ENCODE peak calls at places on chromosomes 16 and 17, in five cellular contexts. One of them, this sample, is unnamed. For H3K9me3, the result is how much of the 10 kb centered on the place peaks cover.

GRCh38 chr17:45784583-45785372 is 658 bp downstream of the CRHR1 start:
- DNase-seq in lung: no peak
- DNase-seq in DND-41: no peak
- DNase-seq in upper lobe of right lung: peak
- DNase-seq in testis: peak
- DNase-seq in this sample: no peak

GRCh38 chr16:66569827-66570405 is 3.7 kb downstream of the CMTM1 start:
- DNase-seq in lung: no peak
- DNase-seq in DND-41: no peak
- DNase-seq in upper lobe of right lung: no peak
- DNase-seq in testis: no peak
- DNase-seq in this sample: no peak

GRCh38 chr16:88500255-88500661 is 47.2 kb downstream of the ZFPM1 start:
- DNase-seq in lung: no peak
- DNase-seq in DND-41: no peak
- DNase-seq in upper lobe of right lung: no peak
- DNase-seq in testis: no peak
- DNase-seq in this sample: no peak

GRCh38 chr16:85486256-85486915 is 126.7 kb upstream of the GSE1 start:
- DNase-seq in lung: no peak
- DNase-seq in DND-41: no peak
- DNase-seq in upper lobe of right lung: no peak
- DNase-seq in testis: no peak
- DNase-seq in this sample: no peak

GRCh38 chr17:29665480-29665807 is 42.7 kb upstream of the CORO6 start:
- DNase-seq in lung: no peak
- DNase-seq in DND-41: no peak
- DNase-seq in upper lobe of right lung: no peak
- DNase-seq in testis: no peak
- DNase-seq in this sample: no peak

GRCh38 chr17:66255112-66255511 is 25.9 kb upstream of the APOH start:
- DNase-seq in lung: no peak
- DNase-seq in DND-41: peak
- DNase-seq in upper lobe of right lung: no peak
- DNase-seq in testis: peak
- DNase-seq in this sample: no peak

GRCh38 chr16:15913046-15913698 is 24.8 kb upstream of the CEP20 start:
- DNase-seq in lung: no peak
- DNase-seq in DND-41: no peak
- DNase-seq in upper lobe of right lung: peak
- DNase-seq in testis: no peak
- DNase-seq in this sample: no peak

GRCh38 chr16:81708459-81709368 is 70.4 kb upstream of the PLCG2 start:
- DNase-seq in lung: no peak
- DNase-seq in DND-41: no peak
- DNase-seq in upper lobe of right lung: peak
- DNase-seq in testis: no peak
- DNase-seq in this sample: no peak

GRCh38 chr16:65121870-65122723 is at the start of gene CDH11:
- DNase-seq in lung: peak
- DNase-seq in DND-41: no peak
- DNase-seq in upper lobe of right lung: peak
- DNase-seq in testis: peak
- DNase-seq in this sample: no peak

GRCh38 chr17:81593105-81593871 is 41.1 kb upstream of the FAAP100 start:
- DNase-seq in lung: no peak
- DNase-seq in DND-41: no peak
- DNase-seq in upper lobe of right lung: no peak
- DNase-seq in testis: no peak
- DNase-seq in this sample: no peak

GRCh38 chr17:35804658-35805192 is 4.6 kb upstream of the TAF15 start:
- DNase-seq in lung: peak
- DNase-seq in DND-41: peak
- DNase-seq in upper lobe of right lung: no peak
- DNase-seq in testis: peak
- DNase-seq in this sample: no peak

GRCh38 chr17:40399185-40399584 is 18.5 kb downstream of the TOP2A start:
- DNase-seq in lung: no peak
- DNase-seq in DND-41: peak
- DNase-seq in upper lobe of right lung: no peak
- DNase-seq in testis: no peak
- DNase-seq in this sample: no peak

GRCh38 chr16:86002178-86002577 is 103.2 kb downstream of the IRF8 start:
- DNase-seq in lung: no peak
- DNase-seq in DND-41: no peak
- DNase-seq in upper lobe of right lung: no peak
- DNase-seq in testis: no peak
- DNase-seq in this sample: no peak

GRCh38 chr16:49012961-49013726 is 268.5 kb downstream of the CBLN1 start:
- DNase-seq in lung: peak
- DNase-seq in DND-41: no peak
- DNase-seq in upper lobe of right lung: no peak
- DNase-seq in testis: no peak
- DNase-seq in this sample: no peak

GRCh38 chr16:84898447-84898846 is 78.7 kb downstream of the CRISPLD2 start:
- DNase-seq in lung: no peak
- DNase-seq in DND-41: no peak
- DNase-seq in upper lobe of right lung: no peak
- DNase-seq in testis: no peak
- DNase-seq in this sample: no peak

GRCh38 chr17:36885161-36885735 is 52.0 kb upstream of the LHX1 start:
- DNase-seq in lung: no peak
- DNase-seq in DND-41: no peak
- DNase-seq in upper lobe of right lung: no peak
- DNase-seq in testis: peak
- DNase-seq in this sample: no peak

GRCh38 chr16:85908889-85909584 is 10.1 kb downstream of the IRF8 start:
- DNase-seq in lung: no peak
- DNase-seq in DND-41: no peak
- DNase-seq in upper lobe of right lung: no peak
- DNase-seq in testis: peak
- DNase-seq in this sample: no peak

GRCh38 chr16:65153365-65154105 is 31.7 kb upstream of the CDH11 start:
- DNase-seq in lung: no peak
- DNase-seq in DND-41: no peak
- DNase-seq in upper lobe of right lung: no peak
- DNase-seq in testis: no peak
- DNase-seq in this sample: no peak

GRCh38 chr17:69031839-69032238 is 28.9 kb downstream of the ABCA9 start:
- DNase-seq in lung: no peak
- DNase-seq in DND-41: no peak
- DNase-seq in upper lobe of right lung: no peak
- DNase-seq in testis: no peak
- DNase-seq in this sample: no peak

GRCh38 chr17:57085448-57086068 is 512 bp downstream of the AKAP1 start:
- DNase-seq in lung: peak
- DNase-seq in DND-41: peak
- DNase-seq in upper lobe of right lung: peak
- DNase-seq in testis: peak
- DNase-seq in this sample: peak

GRCh38 chr16:361872-362701 is 8.3 kb downstream of the MRPL28 start:
- DNase-seq in lung: peak
- DNase-seq in DND-41: peak
- DNase-seq in upper lobe of right lung: peak
- DNase-seq in testis: peak
- DNase-seq in this sample: peak

GRCh38 chr16:18789850-18790706 is at the start of gene RPS15A:
- DNase-seq in lung: peak
- DNase-seq in DND-41: peak
- DNase-seq in upper lobe of right lung: peak
- DNase-seq in testis: peak
- DNase-seq in this sample: peak

GRCh38 chr17:45857977-45858708 is 13.5 kb downstream of the SPPL2C start:
- DNase-seq in lung: no peak
- DNase-seq in DND-41: peak
- DNase-seq in upper lobe of right lung: no peak
- DNase-seq in testis: peak
- DNase-seq in this sample: no peak

GRCh38 chr17:14330492-14330920 is 29.6 kb downstream of the HS3ST3B1 start:
- DNase-seq in lung: peak
- DNase-seq in DND-41: no peak
- DNase-seq in upper lobe of right lung: no peak
- DNase-seq in testis: no peak
- DNase-seq in this sample: no peak

GRCh38 chr17:62643496-62643895 is 16.0 kb downstream of the MRC2 start:
- DNase-seq in lung: no peak
- DNase-seq in DND-41: no peak
- DNase-seq in upper lobe of right lung: no peak
- DNase-seq in testis: no peak
- DNase-seq in this sample: no peak

GRCh38 chr16:77858060-77858459 is 69.7 kb downstream of the VAT1L start:
- DNase-seq in lung: no peak
- DNase-seq in DND-41: no peak
- DNase-seq in upper lobe of right lung: no peak
- DNase-seq in testis: no peak
- DNase-seq in this sample: no peak

GRCh38 chr17:19507673-19508326 is 25.9 kb upstream of the SLC47A1 start:
- DNase-seq in lung: peak
- DNase-seq in DND-41: peak
- DNase-seq in upper lobe of right lung: peak
- DNase-seq in testis: peak
- DNase-seq in this sample: peak

GRCh38 chr16:11788914-11789313 is 8.1 kb downstream of the ZC3H7A start:
- DNase-seq in lung: no peak
- DNase-seq in DND-41: no peak
- DNase-seq in upper lobe of right lung: no peak
- DNase-seq in testis: no peak
- DNase-seq in this sample: no peak

GRCh38 chr16:2280981-2281542 is 13.1 kb upstream of the RNPS1 start:
- DNase-seq in lung: no peak
- DNase-seq in DND-41: no peak
- DNase-seq in upper lobe of right lung: no peak
- DNase-seq in testis: no peak
- DNase-seq in this sample: no peak

GRCh38 chr16:27700596-27700995 is 150.7 kb downstream of the KATNIP start:
- DNase-seq in lung: no peak
- DNase-seq in DND-41: no peak
- DNase-seq in upper lobe of right lung: peak
- DNase-seq in testis: no peak
- DNase-seq in this sample: no peak

GRCh38 chr17:72222971-72223370 is 102.2 kb downstream of the SOX9 start:
- DNase-seq in lung: no peak
- DNase-seq in DND-41: no peak
- DNase-seq in upper lobe of right lung: no peak
- DNase-seq in testis: no peak
- DNase-seq in this sample: no peak

GRCh38 chr17:43949777-43950176 is 4.0 kb downstream of the PYY start:
- DNase-seq in lung: no peak
- DNase-seq in DND-41: no peak
- DNase-seq in upper lobe of right lung: no peak
- DNase-seq in testis: no peak
- DNase-seq in this sample: no peak

GRCh38 chr17:46782250-46782953 is 36.1 kb downstream of the WNT3 start:
- DNase-seq in lung: peak
- DNase-seq in DND-41: no peak
- DNase-seq in upper lobe of right lung: peak
- DNase-seq in testis: no peak
- DNase-seq in this sample: no peak

GRCh38 chr16:56262879-56263245 is 71.6 kb downstream of the GNAO1 start:
- DNase-seq in lung: no peak
- DNase-seq in DND-41: peak
- DNase-seq in upper lobe of right lung: no peak
- DNase-seq in testis: no peak
- DNase-seq in this sample: no peak

GRCh38 chr16:56265746-56266145 is 74.5 kb downstream of the GNAO1 start:
- DNase-seq in lung: no peak
- DNase-seq in DND-41: no peak
- DNase-seq in upper lobe of right lung: no peak
- DNase-seq in testis: no peak
- DNase-seq in this sample: no peak

GRCh38 chr16:56263711-56264608 is 72.7 kb downstream of the GNAO1 start:
- DNase-seq in lung: no peak
- DNase-seq in DND-41: peak
- DNase-seq in upper lobe of right lung: no peak
- DNase-seq in testis: no peak
- DNase-seq in this sample: no peak

GRCh38 chr16:56265184-56265583 is 73.9 kb downstream of the GNAO1 start:
- DNase-seq in lung: no peak
- DNase-seq in DND-41: no peak
- DNase-seq in upper lobe of right lung: no peak
- DNase-seq in testis: no peak
- DNase-seq in this sample: no peak

DNA sequence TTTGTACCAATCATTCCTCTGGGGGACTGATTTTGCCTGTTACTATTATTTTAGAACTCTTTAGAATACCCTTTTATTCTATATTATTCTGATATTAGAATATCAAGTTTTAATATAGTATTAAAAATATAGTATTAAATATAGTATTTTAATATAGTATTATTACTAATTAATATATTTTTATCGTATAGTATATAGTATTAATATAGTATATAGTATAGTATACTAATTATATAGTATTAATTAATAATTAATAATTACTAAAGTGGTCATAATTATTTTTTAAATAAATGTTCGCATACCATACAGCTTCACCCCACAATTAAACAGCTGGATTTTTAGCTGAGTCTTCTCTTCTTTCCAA is 73.3 kb downstream of the GNAO1 start:
- DNase-seq in lung: no peak
- DNase-seq in DND-41: no peak
- DNase-seq in upper lobe of right lung: no peak
- DNase-seq in testis: no peak
- DNase-seq in this sample: no peak
- H3K9me3 ChIP-seq in lung: under half
- H3K9me3 ChIP-seq in DND-41: under half
- H3K9me3 ChIP-seq in upper lobe of right lung: under half
- H3K9me3 ChIP-seq in testis: under half
- H3K9me3 ChIP-seq in this sample: under half

DNA sequence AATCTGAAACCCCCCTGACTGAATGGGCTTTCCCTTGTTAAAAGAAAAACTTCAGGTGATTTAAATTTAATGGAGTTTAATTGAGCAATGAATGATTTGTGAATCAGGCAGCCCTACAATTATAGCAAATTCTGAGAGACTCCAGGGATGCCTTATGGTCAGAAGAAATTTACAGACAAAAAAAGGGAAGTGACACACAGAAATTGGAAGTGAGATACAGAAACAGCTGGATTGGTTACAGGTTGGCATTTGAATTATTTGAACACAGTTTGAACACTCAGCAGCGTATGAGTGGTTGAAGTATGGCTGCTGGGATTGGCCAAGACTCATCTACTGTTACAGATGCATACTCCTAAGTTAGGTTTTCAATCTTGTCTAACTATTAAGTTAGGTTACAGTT is 19.0 kb upstream of the CPHXL start:
- DNase-seq in lung: no peak
- DNase-seq in DND-41: no peak
- DNase-seq in upper lobe of right lung: no peak
- DNase-seq in testis: no peak
- DNase-seq in this sample: no peak
- H3K9me3 ChIP-seq in lung: under half
- H3K9me3 ChIP-seq in DND-41: under half
- H3K9me3 ChIP-seq in upper lobe of right lung: under half
- H3K9me3 ChIP-seq in testis: under half
- H3K9me3 ChIP-seq in this sample: under half

GRCh38 chr16:26700250-26700649 is 366.5 kb upstream of the C16orf82 start:
- DNase-seq in lung: no peak
- DNase-seq in DND-41: no peak
- DNase-seq in upper lobe of right lung: no peak
- DNase-seq in testis: no peak
- DNase-seq in this sample: no peak
- H3K9me3 ChIP-seq in lung: under half
- H3K9me3 ChIP-seq in DND-41: under half
- H3K9me3 ChIP-seq in upper lobe of right lung: under half
- H3K9me3 ChIP-seq in testis: under half
- H3K9me3 ChIP-seq in this sample: under half

GRCh38 chr17:32327911-32328310 is 14.1 kb downstream of the C17orf75 start:
- DNase-seq in lung: no peak
- DNase-seq in DND-41: no peak
- DNase-seq in upper lobe of right lung: peak
- DNase-seq in testis: no peak
- DNase-seq in this sample: no peak
- H3K9me3 ChIP-seq in lung: under half
- H3K9me3 ChIP-seq in DND-41: under half
- H3K9me3 ChIP-seq in upper lobe of right lung: under half
- H3K9me3 ChIP-seq in testis: under half
- H3K9me3 ChIP-seq in this sample: under half